ENCODE peak calls at places on chromosomes 6 and 20, in five cellular contexts. One of them, this sample, is unnamed.

GRCh38 chr6:143544019-143544681 is 32.6 kb upstream of the FUCA2 start:
- DNase-seq in stomach: no peak
- DNase-seq in lower lobe of right lung: no peak
- DNase-seq in GM10248: no peak
- DNase-seq in lower leg skin: no peak
- DNase-seq in this sample: no peak

GRCh38 chr6:79610301-79611009 is 20.7 kb upstream of the SH3BGRL2 start:
- DNase-seq in GM10248: no peak
- DNase-seq in lower leg skin: no peak
- DNase-seq in lower lobe of right lung: no peak
- DNase-seq in stomach: no peak
- DNase-seq in this sample: no peak

GRCh38 chr6:30075094-30075986 is at the start of gene RNF39:
- DNase-seq in lower leg skin: no peak
- DNase-seq in stomach: no peak
- DNase-seq in lower lobe of right lung: peak; percentile 48
- DNase-seq in GM10248: peak; percentile 32
- DNase-seq in this sample: no peak

GRCh38 chr6:53984163-53984562 is 127.1 kb upstream of the MLIP start:
- DNase-seq in lower leg skin: no peak
- DNase-seq in GM10248: no peak
- DNase-seq in lower lobe of right lung: no peak
- DNase-seq in stomach: no peak
- DNase-seq in this sample: peak; percentile 68

GRCh38 chr6:112235956-112236355 is 18.4 kb downstream of the LAMA4 start:
- DNase-seq in GM10248: no peak
- DNase-seq in stomach: no peak
- DNase-seq in lower leg skin: no peak
- DNase-seq in lower lobe of right lung: no peak
- DNase-seq in this sample: no peak

GRCh38 chr6:28542440-28543293 is 17.0 kb downstream of the GPX5 start:
- DNase-seq in lower leg skin: no peak
- DNase-seq in GM10248: peak; percentile 71
- DNase-seq in lower lobe of right lung: peak; percentile 64
- DNase-seq in stomach: no peak
- DNase-seq in this sample: peak; percentile 93

GRCh38 chr6:150006961-150007464 is 18.3 kb downstream of the RAET1L start:
- DNase-seq in stomach: no peak
- DNase-seq in lower lobe of right lung: no peak
- DNase-seq in GM10248: peak; percentile 58
- DNase-seq in lower leg skin: peak; percentile 78
- DNase-seq in this sample: no peak

GRCh38 chr20:24492698-24493097 is 23.3 kb downstream of the SYNDIG1 start:
- DNase-seq in lower leg skin: no peak
- DNase-seq in stomach: no peak
- DNase-seq in lower lobe of right lung: no peak
- DNase-seq in GM10248: no peak
- DNase-seq in this sample: no peak

GRCh38 chr20:63678071-63678470 is 18.4 kb upstream of the TNFRSF6B start:
- DNase-seq in lower leg skin: no peak
- DNase-seq in GM10248: no peak
- DNase-seq in stomach: no peak
- DNase-seq in lower lobe of right lung: no peak
- DNase-seq in this sample: no peak

GRCh38 chr6:31864818-31865204 is 2.2 kb upstream of the NEU1 start:
- DNase-seq in GM10248: no peak
- DNase-seq in lower leg skin: no peak
- DNase-seq in stomach: no peak
- DNase-seq in lower lobe of right lung: no peak
- DNase-seq in this sample: no peak

GRCh38 chr6:145699462-145699861 is 35.9 kb downstream of the EPM2A start:
- DNase-seq in stomach: no peak
- DNase-seq in lower leg skin: no peak
- DNase-seq in lower lobe of right lung: no peak
- DNase-seq in GM10248: no peak
- DNase-seq in this sample: no peak

GRCh38 chr6:15131234-15132195 is 114.4 kb upstream of the JARID2 start:
- DNase-seq in stomach: no peak
- DNase-seq in GM10248: no peak
- DNase-seq in lower lobe of right lung: no peak
- DNase-seq in lower leg skin: no peak
- DNase-seq in this sample: no peak

GRCh38 chr6:150599199-150600002 is at the start of gene PLEKHG1:
- DNase-seq in lower lobe of right lung: peak; percentile 85
- DNase-seq in stomach: peak; percentile 83
- DNase-seq in lower leg skin: peak; percentile 94
- DNase-seq in GM10248: peak; percentile 77
- DNase-seq in this sample: peak; percentile 34

GRCh38 chr20:51442602-51443001 is 99.9 kb downstream of the NFATC2 start:
- DNase-seq in stomach: no peak
- DNase-seq in lower lobe of right lung: no peak
- DNase-seq in lower leg skin: no peak
- DNase-seq in GM10248: no peak
- DNase-seq in this sample: no peak

GRCh38 chr20:6311097-6311496 is 188.3 kb upstream of the FERMT1 start:
- DNase-seq in lower leg skin: no peak
- DNase-seq in lower lobe of right lung: no peak
- DNase-seq in stomach: no peak
- DNase-seq in GM10248: no peak
- DNase-seq in this sample: no peak

GRCh38 chr6:101114703-101115102 is 233.6 kb upstream of the ASCC3 start:
- DNase-seq in stomach: no peak
- DNase-seq in GM10248: peak; percentile 20
- DNase-seq in lower leg skin: no peak
- DNase-seq in lower lobe of right lung: no peak
- DNase-seq in this sample: no peak

GRCh38 chr6:163661271-163661671 is 246.8 kb downstream of the QKI start:
- DNase-seq in lower leg skin: no peak
- DNase-seq in GM10248: peak; percentile 48
- DNase-seq in lower lobe of right lung: no peak
- DNase-seq in stomach: no peak
- DNase-seq in this sample: no peak

GRCh38 chr20:62737971-62738881 is 29.6 kb downstream of the NTSR1 start:
- DNase-seq in lower lobe of right lung: peak; percentile 43
- DNase-seq in lower leg skin: peak; percentile 84
- DNase-seq in stomach: no peak
- DNase-seq in GM10248: no peak
- DNase-seq in this sample: no peak

GRCh38 chr20:11432407-11432806 is 485.3 kb upstream of the BTBD3 start:
- DNase-seq in GM10248: no peak
- DNase-seq in lower lobe of right lung: no peak
- DNase-seq in lower leg skin: no peak
- DNase-seq in stomach: no peak
- DNase-seq in this sample: no peak

GRCh38 chr20:39394461-39394860 is 432.3 kb downstream of the DHX35 start:
- DNase-seq in GM10248: no peak
- DNase-seq in lower lobe of right lung: no peak
- DNase-seq in lower leg skin: no peak
- DNase-seq in stomach: no peak
- DNase-seq in this sample: no peak

GRCh38 chr6:30888472-30889137 is 4.3 kb downstream of the DDR1 start:
- DNase-seq in GM10248: no peak
- DNase-seq in lower lobe of right lung: no peak
- DNase-seq in lower leg skin: peak; percentile 82
- DNase-seq in stomach: no peak
- DNase-seq in this sample: no peak

GRCh38 chr20:6663751-6664388 is 103.6 kb upstream of the BMP2 start:
- DNase-seq in GM10248: no peak
- DNase-seq in lower lobe of right lung: no peak
- DNase-seq in lower leg skin: no peak
- DNase-seq in stomach: peak; percentile 50
- DNase-seq in this sample: no peak

GRCh38 chr20:59087829-59088433 is 45.3 kb upstream of the PRELID3B start:
- DNase-seq in lower lobe of right lung: peak; percentile 88
- DNase-seq in GM10248: peak; percentile 67
- DNase-seq in lower leg skin: peak; percentile 97
- DNase-seq in stomach: peak; percentile 89
- DNase-seq in this sample: peak; percentile 70

GRCh38 chr20:1323256-1323655 is 5.7 kb downstream of the SDCBP2 start:
- DNase-seq in lower leg skin: peak; percentile 72
- DNase-seq in lower lobe of right lung: no peak
- DNase-seq in stomach: no peak
- DNase-seq in GM10248: no peak
- DNase-seq in this sample: no peak

GRCh38 chr20:63592661-63593060 is 18.6 kb upstream of the HELZ2 start:
- DNase-seq in stomach: no peak
- DNase-seq in GM10248: no peak
- DNase-seq in lower leg skin: no peak
- DNase-seq in lower lobe of right lung: peak; percentile 41
- DNase-seq in this sample: no peak

GRCh38 chr20:63150911-63151531 is 64.9 kb downstream of the YTHDF1 start:
- DNase-seq in lower leg skin: no peak
- DNase-seq in GM10248: no peak
- DNase-seq in stomach: no peak
- DNase-seq in lower lobe of right lung: peak; percentile 35
- DNase-seq in this sample: no peak

GRCh38 chr6:37603284-37603683 is 94.4 kb downstream of the MDGA1 start:
- DNase-seq in lower lobe of right lung: no peak
- DNase-seq in GM10248: no peak
- DNase-seq in stomach: no peak
- DNase-seq in lower leg skin: no peak
- DNase-seq in this sample: no peak

GRCh38 chr20:62131560-62132320 is 9.5 kb downstream of the LSM14B start:
- DNase-seq in lower lobe of right lung: no peak
- DNase-seq in stomach: no peak
- DNase-seq in GM10248: no peak
- DNase-seq in lower leg skin: no peak
- DNase-seq in this sample: no peak

GRCh38 chr6:95577317-95578105 is at the start of gene MANEA:
- DNase-seq in GM10248: peak; percentile 83
- DNase-seq in lower lobe of right lung: peak; percentile 87
- DNase-seq in lower leg skin: peak; percentile 94
- DNase-seq in stomach: peak; percentile 77
- DNase-seq in this sample: peak; percentile 38